ENCODE peak calls at places on chromosome 10, in four cellular contexts. One of them, this sample, is unnamed.

GRCh38 chr10:33211123-33211878 is 123.2 kb downstream of the NRP1 start:
- DNase-seq in hepatocyte: peak; percentile 18
- DNase-seq in PC-3: peak; percentile 53
- DNase-seq in HCT116: no peak
- DNase-seq in this sample: no peak

GRCh38 chr10:11192304-11193018 is 174.8 kb downstream of the CELF2 start:
- DNase-seq in hepatocyte: no peak
- DNase-seq in PC-3: no peak
- DNase-seq in HCT116: no peak
- DNase-seq in this sample: no peak

GRCh38 chr10:63780075-63780474 is 258.9 kb downstream of the REEP3 start:
- DNase-seq in hepatocyte: no peak
- DNase-seq in PC-3: no peak
- DNase-seq in HCT116: no peak
- DNase-seq in this sample: no peak

GRCh38 chr10:62618576-62619408 is 185.7 kb upstream of the ADO start:
- DNase-seq in hepatocyte: peak; percentile 69
- DNase-seq in PC-3: peak; percentile 99
- DNase-seq in HCT116: no peak
- DNase-seq in this sample: no peak

GRCh38 chr10:24208661-24209420 is at the start of gene KIAA1217:
- DNase-seq in hepatocyte: peak; percentile 75
- DNase-seq in PC-3: peak; percentile 38
- DNase-seq in HCT116: no peak
- DNase-seq in this sample: peak; percentile 85

GRCh38 chr10:58384095-58384494 is 1.1 kb upstream of the TFAM start:
- DNase-seq in hepatocyte: no peak
- DNase-seq in PC-3: peak; percentile 62
- DNase-seq in HCT116: no peak
- DNase-seq in this sample: no peak

GRCh38 chr10:80412521-80412920 is 4.2 kb downstream of the PRXL2A start:
- DNase-seq in hepatocyte: no peak
- DNase-seq in PC-3: no peak
- DNase-seq in HCT116: no peak
- DNase-seq in this sample: no peak

GRCh38 chr10:127307338-127307737 is 110.9 kb upstream of the INSYN2A start:
- DNase-seq in hepatocyte: no peak
- DNase-seq in PC-3: no peak
- DNase-seq in HCT116: no peak
- DNase-seq in this sample: no peak

GRCh38 chr10:27998954-27999275 is at the start of gene ODAD2:
- DNase-seq in hepatocyte: no peak
- DNase-seq in PC-3: peak; percentile 2
- DNase-seq in HCT116: no peak
- DNase-seq in this sample: no peak

GRCh38 chr10:93376372-93377296 is 105.5 kb downstream of the MYOF start:
- DNase-seq in hepatocyte: peak; percentile 87
- DNase-seq in PC-3: peak; percentile 88
- DNase-seq in HCT116: peak; percentile 80
- DNase-seq in this sample: peak; percentile 77

GRCh38 chr10:130747359-130747758 is 564.2 kb downstream of the TCERG1L start:
- DNase-seq in hepatocyte: no peak
- DNase-seq in PC-3: no peak
- DNase-seq in HCT116: no peak
- DNase-seq in this sample: no peak

GRCh38 chr10:103598654-103599115 is 105.2 kb downstream of the NEURL1 start:
- DNase-seq in hepatocyte: peak; percentile 85
- DNase-seq in PC-3: peak; percentile 79
- DNase-seq in HCT116: peak; percentile 66
- DNase-seq in this sample: peak; percentile 78

GRCh38 chr10:121774404-121774803 is 153.4 kb downstream of the ATE1 start:
- DNase-seq in hepatocyte: peak; percentile 14
- DNase-seq in PC-3: no peak
- DNase-seq in HCT116: no peak
- DNase-seq in this sample: no peak

GRCh38 chr10:77710759-77711682 is 73.4 kb upstream of the KCNMA1 start:
- DNase-seq in hepatocyte: peak; percentile 84
- DNase-seq in PC-3: peak; percentile 97
- DNase-seq in HCT116: peak; percentile 6
- DNase-seq in this sample: peak; percentile 88

GRCh38 chr10:28561531-28561930 is 28.6 kb downstream of the WAC start:
- DNase-seq in hepatocyte: no peak
- DNase-seq in PC-3: no peak
- DNase-seq in HCT116: no peak
- DNase-seq in this sample: peak; percentile 64

GRCh38 chr10:69269761-69270160 is 8.5 kb upstream of the HK1 start:
- DNase-seq in hepatocyte: no peak
- DNase-seq in PC-3: no peak
- DNase-seq in HCT116: no peak
- DNase-seq in this sample: no peak

GRCh38 chr10:14240253-14241189 is 90.2 kb downstream of the FRMD4A start:
- DNase-seq in hepatocyte: no peak
- DNase-seq in PC-3: no peak
- DNase-seq in HCT116: no peak
- DNase-seq in this sample: peak; percentile 48

GRCh38 chr10:70106958-70107791 is 25.4 kb downstream of the AIFM2 start:
- DNase-seq in hepatocyte: no peak
- DNase-seq in PC-3: peak; percentile 25
- DNase-seq in HCT116: no peak
- DNase-seq in this sample: peak; percentile 76

GRCh38 chr10:28248092-28248491 is 54.8 kb downstream of the MPP7 start:
- DNase-seq in hepatocyte: no peak
- DNase-seq in PC-3: no peak
- DNase-seq in HCT116: no peak
- DNase-seq in this sample: no peak

GRCh38 chr10:116041948-116042347 is 231.1 kb downstream of the GFRA1 start:
- DNase-seq in hepatocyte: no peak
- DNase-seq in PC-3: no peak
- DNase-seq in HCT116: no peak
- DNase-seq in this sample: no peak

GRCh38 chr10:119502618-119503155 is 39.8 kb downstream of the RGS10 start:
- DNase-seq in hepatocyte: no peak
- DNase-seq in PC-3: no peak
- DNase-seq in HCT116: no peak
- DNase-seq in this sample: no peak

GRCh38 chr10:10925667-10926066 is 92.0 kb upstream of the CELF2 start:
- DNase-seq in hepatocyte: no peak
- DNase-seq in PC-3: no peak
- DNase-seq in HCT116: no peak
- DNase-seq in this sample: no peak

GRCh38 chr10:30059209-30060107 is at the start of gene JCAD:
- DNase-seq in hepatocyte: peak; percentile 79
- DNase-seq in PC-3: peak; percentile 46
- DNase-seq in HCT116: no peak
- DNase-seq in this sample: peak; percentile 90

GRCh38 chr10:92517034-92517655 is 56.7 kb downstream of the IDE start:
- DNase-seq in hepatocyte: peak; percentile 88
- DNase-seq in PC-3: peak; percentile 72
- DNase-seq in HCT116: peak; percentile 64
- DNase-seq in this sample: peak; percentile 83

GRCh38 chr10:121994429-121994881 is 5.5 kb downstream of the TACC2 start:
- DNase-seq in hepatocyte: peak; percentile 63
- DNase-seq in PC-3: peak; percentile 76
- DNase-seq in HCT116: no peak
- DNase-seq in this sample: peak; percentile 65

GRCh38 chr10:111439034-111439842 is 362.4 kb downstream of the ADRA2A start:
- DNase-seq in hepatocyte: no peak
- DNase-seq in PC-3: no peak
- DNase-seq in HCT116: no peak
- DNase-seq in this sample: no peak

GRCh38 chr10:13439313-13439712 is 89.5 kb downstream of the BEND7 start:
- DNase-seq in hepatocyte: no peak
- DNase-seq in PC-3: no peak
- DNase-seq in HCT116: no peak
- DNase-seq in this sample: no peak

GRCh38 chr10:101848894-101849351 is 5.3 kb upstream of the KCNIP2 start:
- DNase-seq in hepatocyte: no peak
- DNase-seq in PC-3: no peak
- DNase-seq in HCT116: no peak
- DNase-seq in this sample: peak; percentile 40

GRCh38 chr10:104892879-104893278 is 251.8 kb downstream of the SORCS3 start:
- DNase-seq in hepatocyte: no peak
- DNase-seq in PC-3: no peak
- DNase-seq in HCT116: no peak
- DNase-seq in this sample: no peak
- TF ChIP-seq CTCF in hepatocyte: no peak
- TF ChIP-seq CTCF in PC-3: no peak
- TF ChIP-seq CTCF in HCT116: no peak
- TF ChIP-seq CTCF in this sample: no peak

GRCh38 chr10:50614444-50615137 is 9.2 kb downstream of the SGMS1 start:
- DNase-seq in hepatocyte: peak; percentile 39
- DNase-seq in PC-3: peak; percentile 93
- DNase-seq in HCT116: peak; percentile 37
- DNase-seq in this sample: peak; percentile 31
- TF ChIP-seq EZH2phosphoT487 in hepatocyte: no peak
- TF ChIP-seq EZH2phosphoT487 in PC-3: no peak
- TF ChIP-seq EZH2phosphoT487 in HCT116: no peak
- TF ChIP-seq EZH2phosphoT487 in this sample: no peak

DNA sequence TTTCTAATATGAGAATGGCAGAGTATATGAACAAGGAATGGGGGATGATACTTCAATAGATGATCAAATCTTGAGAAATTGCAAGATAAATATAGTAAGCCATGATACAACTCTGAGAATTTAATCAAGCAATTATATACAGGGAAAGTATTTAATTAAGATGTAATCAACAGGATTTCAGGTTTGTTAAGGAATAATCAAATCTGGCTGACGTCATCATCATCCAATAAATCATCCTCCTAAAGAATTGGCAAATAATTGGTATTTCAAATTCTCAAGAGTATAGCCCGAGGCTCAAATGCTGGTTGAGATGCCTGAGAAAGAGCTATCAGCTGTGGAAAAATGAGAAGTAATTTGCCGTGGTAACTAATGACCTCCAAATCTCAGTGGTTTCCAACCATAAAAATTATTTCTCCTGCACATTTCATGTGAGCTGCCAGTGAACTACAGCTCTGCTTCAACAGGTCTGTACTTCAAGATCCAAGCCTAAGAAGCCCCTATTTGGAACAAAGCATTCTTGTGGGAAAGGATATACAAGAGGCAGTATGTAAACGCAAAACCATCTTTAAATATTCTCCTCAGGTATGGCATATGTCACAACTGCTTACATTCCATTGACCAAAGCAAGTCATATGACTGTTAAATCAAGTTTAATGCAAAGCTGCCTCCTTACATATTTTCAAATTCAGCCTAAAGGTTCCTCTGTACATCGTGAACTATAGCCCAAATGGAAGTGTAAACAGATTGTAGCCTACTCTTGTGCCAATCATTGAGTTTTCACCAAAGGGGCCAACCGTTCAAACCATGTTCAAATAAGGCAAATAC is 503.0 kb downstream of the KIF20B start:
- DNase-seq in hepatocyte: no peak
- DNase-seq in PC-3: peak; percentile 51
- DNase-seq in HCT116: no peak
- DNase-seq in this sample: no peak
- H3K27ac ChIP-seq in hepatocyte: no peak overlapping the region
- H3K27ac ChIP-seq in PC-3: peak overlapping the region; percentile 80
- H3K27ac ChIP-seq in HCT116: no peak overlapping the region
- H3K27ac ChIP-seq in this sample: no peak overlapping the region

GRCh38 chr10:17226891-17227303 is 1.1 kb upstream of the VIM start:
- DNase-seq in hepatocyte: no peak
- DNase-seq in PC-3: no peak
- DNase-seq in HCT116: no peak
- DNase-seq in this sample: peak; percentile 68

GRCh38 chr10:17229717-17229966 is 1.6 kb downstream of the VIM start:
- DNase-seq in hepatocyte: no peak
- DNase-seq in PC-3: no peak
- DNase-seq in HCT116: no peak
- DNase-seq in this sample: peak; percentile 73

GRCh38 chr10:17227367-17228080 is 517 bp upstream of the VIM start:
- DNase-seq in hepatocyte: no peak
- DNase-seq in PC-3: no peak
- DNase-seq in HCT116: no peak
- DNase-seq in this sample: no peak

GRCh38 chr10:17229016-17229716 is 1.1 kb downstream of the VIM start:
- DNase-seq in hepatocyte: peak; percentile 88
- DNase-seq in PC-3: peak; percentile 40
- DNase-seq in HCT116: no peak
- DNase-seq in this sample: peak; percentile 89

DNA sequence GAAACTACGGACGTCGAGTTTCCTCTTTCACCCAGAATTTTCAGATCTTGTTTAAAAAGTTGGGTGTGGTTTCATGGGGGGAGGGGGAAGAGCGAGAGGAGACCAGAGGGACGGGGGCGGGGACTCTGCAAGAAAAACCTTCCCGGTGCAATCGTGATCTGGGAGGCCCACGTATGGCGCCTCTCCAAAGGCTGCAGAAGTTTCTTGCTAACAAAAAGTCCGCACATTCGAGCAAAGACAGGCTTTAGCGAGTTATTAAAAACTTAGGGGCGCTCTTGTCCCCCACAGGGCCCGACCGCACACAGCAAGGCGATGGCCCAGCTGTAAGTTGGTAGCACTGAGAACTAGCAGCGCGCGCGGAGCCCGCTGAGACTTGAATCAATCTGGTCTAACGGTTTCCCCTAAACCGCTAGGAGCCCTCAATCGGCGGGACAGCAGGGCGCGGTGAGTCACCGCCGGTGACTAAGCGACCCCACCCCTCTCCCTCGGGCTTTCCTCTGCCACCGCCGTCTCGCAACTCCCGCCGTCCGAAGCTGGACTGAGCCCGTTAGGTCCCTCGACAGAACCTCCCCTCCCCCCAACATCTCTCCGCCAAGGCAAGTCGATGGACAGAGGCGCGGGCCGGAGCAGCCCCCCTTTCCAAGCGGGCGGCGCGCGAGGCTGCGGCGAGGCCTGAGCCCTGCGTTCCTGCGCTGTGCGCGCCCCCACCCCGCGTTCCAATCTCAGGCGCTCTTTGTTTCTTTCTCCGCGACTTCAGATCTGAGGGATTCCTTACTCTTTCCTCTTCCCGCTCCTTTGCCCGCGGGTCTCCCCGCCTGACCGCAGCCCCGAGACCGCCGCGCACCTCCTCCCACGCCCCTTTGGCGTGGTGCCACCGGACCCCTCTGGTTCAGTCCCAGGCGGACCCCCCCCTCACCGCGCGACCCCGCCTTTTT is at the start of gene VIM:
- DNase-seq in hepatocyte: peak; percentile 90
- DNase-seq in PC-3: peak; percentile 82
- DNase-seq in HCT116: peak; percentile 84
- DNase-seq in this sample: peak; percentile 94
- TF ChIP-seq CTCF in hepatocyte: no peak
- TF ChIP-seq CTCF in PC-3: no peak
- TF ChIP-seq CTCF in HCT116: no peak
- TF ChIP-seq CTCF in this sample: no peak